ENCODE peak calls at places on chromosomes 11 and 22, in five cellular contexts. T is K562, O is upper lobe of right lung, D is Peyer's patch, A is right atrium auricular region. E is an unnamed sample. For H3K4me1, the result is how much of the 10 kb centered on the place peaks cover.

GRCh38 chr11:38766796-38767195 is 2168.8 kb upstream of the RAG2 start:
- DNase-seq in T (no peak), O (no peak), D (no peak), A (no peak), E (no peak)

GRCh38 chr22:49763696-49764095 is 64.0 kb downstream of the BRD1 start:
- DNase-seq in T (no peak), O (no peak), D (peak), A (no peak), E (no peak)

GRCh38 chr11:60363542-60364525 is 14.5 kb upstream of the MS4A7 start:
- DNase-seq in T (peak), O (no peak), D (no peak), A (peak), E (peak)

GRCh38 chr22:37502342-37503182 is 16.4 kb upstream of the MFNG start:
- DNase-seq in T (no peak), O (peak), D (peak), A (no peak), E (no peak)

GRCh38 chr11:5705688-5706087 is 16.1 kb downstream of the TRIM22 start:
- DNase-seq in T (no peak), O (no peak), D (no peak), A (no peak), E (no peak)

GRCh38 chr11:117490019-117490679 is 162.5 kb downstream of the CEP164 start:
- DNase-seq in T (no peak), O (no peak), D (no peak), A (no peak), E (no peak)

GRCh38 chr11:73465019-73465675 is 88.9 kb downstream of the RELT start:
- DNase-seq in T (no peak), O (no peak), D (no peak), A (no peak), E (no peak)

GRCh38 chr11:127059286-127060200 is 59.0 kb upstream of the KIRREL3 start:
- DNase-seq in T (no peak), O (no peak), D (no peak), A (no peak), E (no peak)

GRCh38 chr22:29306175-29306829 is at the start of gene GAS2L1:
- DNase-seq in T (peak), O (peak), D (peak), A (peak), E (peak)

GRCh38 chr11:112477152-112477928 is 216.7 kb upstream of the PLET1 start:
- DNase-seq in T (no peak), O (no peak), D (no peak), A (no peak), E (no peak)

GRCh38 chr22:35663371-35663770 is 15.1 kb downstream of the APOL6 start:
- DNase-seq in T (no peak), O (no peak), D (no peak), A (no peak), E (no peak)
- H3K4me3 ChIP-seq in T (no peak), O (peak), D (no peak), A (no peak), E (no peak)

DNA sequence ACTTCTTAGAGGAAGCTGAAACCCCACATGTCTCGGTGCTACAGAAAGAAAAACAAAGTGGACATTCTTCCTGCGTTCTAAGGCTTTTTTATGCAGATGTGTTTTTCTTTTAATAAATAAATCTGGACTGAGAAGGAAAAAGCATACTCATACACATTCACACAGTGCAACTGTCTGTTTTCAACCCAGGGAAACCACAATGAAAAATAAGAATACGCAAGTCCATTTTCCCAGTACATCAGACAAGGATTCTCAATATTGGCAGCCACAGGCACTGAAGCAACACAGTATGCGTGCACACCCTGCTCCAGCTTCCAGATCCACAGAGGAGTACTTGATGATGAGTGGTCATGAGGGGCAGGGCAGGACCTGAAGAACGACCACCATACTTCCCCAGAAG is 86.9 kb downstream of the ETS1 start:
- DNase-seq in T (no peak), O (no peak), D (no peak), A (no peak), E (no peak)
- H3K4me1 ChIP-seq in T (under half), O (half or more), D (under half), A (under half), E (half or more)

GRCh38 chr11:124402326-124402922 is 3.6 kb upstream of the OR8B3 start:
- DNase-seq in T (peak), O (no peak), D (no peak), A (peak), E (peak)

GRCh38 chr11:124409906-124410305 is 11.1 kb upstream of the OR8B3 start:
- DNase-seq in T (no peak), O (no peak), D (no peak), A (no peak), E (no peak)

GRCh38 chr11:124405611-124406010 is 6.8 kb upstream of the OR8B3 start:
- DNase-seq in T (no peak), O (no peak), D (no peak), A (no peak), E (no peak)
- H3K4me3 ChIP-seq in T (no peak), O (no peak), D (no peak), A (no peak), E (no peak)

GRCh38 chr11:44624761-44625221 is 59.3 kb downstream of the CD82 start:
- DNase-seq in T (no peak), O (peak), D (peak), A (peak), E (no peak)
- H3K4me1 ChIP-seq in T (under half), O (under half), D (under half), A (under half), E (under half)

DNA sequence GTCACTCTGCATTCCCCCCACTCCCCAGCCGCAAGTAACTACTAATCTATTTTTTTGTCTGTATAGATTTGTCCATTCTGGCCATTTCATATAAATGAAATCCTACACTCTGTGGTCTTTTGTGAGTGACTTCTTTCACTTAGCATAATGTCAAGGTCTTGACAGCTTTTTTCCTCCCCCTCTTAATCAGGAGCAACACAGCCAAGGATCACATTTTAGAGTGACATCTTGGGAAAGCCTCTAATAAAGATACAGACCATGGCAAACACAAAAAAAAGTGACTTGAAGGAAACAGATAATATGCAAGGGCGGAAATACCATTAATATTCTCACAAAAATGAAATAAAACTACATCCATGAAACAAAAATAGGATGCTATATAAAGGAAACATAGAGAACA is 43.9 kb downstream of the RAB30 start:
- DNase-seq in T (no peak), O (no peak), D (no peak), A (no peak), E (no peak)
- H3K4me3 ChIP-seq in T (no peak), O (no peak), D (no peak), A (no peak), E (no peak)

GRCh38 chr11:65538915-65539374 is 14.1 kb downstream of the SCYL1 start:
- DNase-seq in T (no peak), O (no peak), D (no peak), A (no peak), E (no peak)

GRCh38 chr11:65539401-65540289 is 14.8 kb downstream of the SCYL1 start:
- DNase-seq in T (no peak), O (no peak), D (peak), A (no peak), E (no peak)

GRCh38 chr11:65537620-65538231 is 12.8 kb downstream of the SCYL1 start:
- DNase-seq in T (no peak), O (no peak), D (no peak), A (no peak), E (no peak)

GRCh38 chr11:65537296-65537597 is 12.4 kb downstream of the SCYL1 start:
- DNase-seq in T (no peak), O (no peak), D (no peak), A (no peak), E (no peak)

GRCh38 chr11:65538232-65538914 is 13.5 kb downstream of the SCYL1 start:
- DNase-seq in T (no peak), O (no peak), D (no peak), A (no peak), E (peak)
- H3K4me1 ChIP-seq in T (under half), O (under half), D (under half), A (under half), E (under half)

DNA sequence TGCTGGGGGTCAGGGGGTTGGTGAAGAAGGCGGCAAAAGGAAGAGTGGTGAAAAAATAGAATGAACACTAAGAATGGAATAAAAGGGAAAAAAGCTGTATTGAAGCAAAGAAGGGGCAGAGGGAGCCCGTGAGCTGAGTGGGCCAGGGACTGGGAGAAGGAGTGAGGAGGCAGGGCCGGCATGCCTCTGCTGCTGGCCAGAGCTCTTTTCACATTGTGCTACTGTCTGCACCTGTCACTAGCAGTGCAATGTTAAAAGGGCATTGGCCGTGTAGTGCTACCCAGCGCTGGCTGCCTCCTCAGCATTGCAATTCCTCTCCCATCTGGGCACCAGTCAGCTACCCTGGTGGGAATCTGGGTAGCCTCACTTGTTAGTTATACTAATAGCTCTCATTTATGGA is 8.7 kb downstream of the YPEL4 start:
- DNase-seq in T (peak), O (no peak), D (no peak), A (no peak), E (no peak)
- H3K4me3 ChIP-seq in T (no peak), O (no peak), D (no peak), A (no peak), E (no peak)

DNA sequence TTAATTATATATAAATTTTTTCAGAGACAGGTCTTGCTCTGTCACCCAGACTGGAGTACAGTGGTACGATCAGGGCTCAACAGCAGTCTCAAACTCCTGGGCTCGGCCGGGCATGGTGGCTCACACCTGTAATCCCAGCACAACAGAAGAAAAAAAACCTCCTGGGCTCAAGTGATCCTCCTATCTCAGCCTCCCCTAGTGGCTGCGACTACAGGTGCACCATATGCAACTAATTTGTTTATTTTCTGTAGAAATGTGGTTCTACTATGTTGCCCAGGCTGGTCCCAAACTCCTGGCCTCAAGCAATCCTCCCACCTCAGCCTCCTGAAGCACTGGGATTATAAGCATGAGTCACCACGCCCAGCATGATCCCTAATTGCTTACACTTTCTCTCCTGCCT is 56.1 kb upstream of the SLC35C1 start:
- DNase-seq in T (no peak), O (no peak), D (no peak), A (no peak), E (no peak)
- H3K4me1 ChIP-seq in T (under half), O (under half), D (under half), A (under half), E (under half)

GRCh38 chr11:46353706-46354105 is 6.4 kb downstream of the DGKZ start:
- DNase-seq in T (no peak), O (no peak), D (no peak), A (no peak), E (peak)
- H3K4me3 ChIP-seq in T (no peak), O (no peak), D (no peak), A (no peak), E (no peak)

GRCh38 chr11:35193767-35194166 is 54.8 kb downstream of the CD44 start:
- DNase-seq in T (no peak), O (no peak), D (no peak), A (no peak), E (no peak)
- H3K4me1 ChIP-seq in T (under half), O (under half), D (under half), A (under half), E (half or more)

E was measured in CD4-positive, alpha-beta memory T cell.